ENCODE peak calls at places on chromosomes 12 and 14, in four cellular contexts. T is HepG2, E is K562, B is H1. N is an unnamed sample.
A peak's percentile ranks its signal among the peaks of the same experiment; 100 is the strongest.

GRCh38 chr12:122527478-122527944 is 462 bp downstream of the KNTC1 start:
- DNase-seq in E (peak; percentile 32), T (no peak), B (no peak), N (peak; percentile 27)

GRCh38 chr12:53424626-53425514 is 1.2 kb downstream of the AMHR2 start:
- DNase-seq in B (no peak), T (no peak), E (peak; percentile 84), N (no peak)

GRCh38 chr14:105865266-105865903 is 339.0 kb downstream of the TMEM121 start:
- DNase-seq in T (no peak), B (no peak), E (no peak), N (no peak)

GRCh38 chr12:30613119-30613830 is 82.4 kb downstream of the IPO8 start:
- DNase-seq in B (no peak), E (no peak), T (peak; percentile 71), N (no peak)

GRCh38 chr12:90499793-90500192 is 455.2 kb downstream of the CCER1 start:
- DNase-seq in E (no peak), T (no peak), B (no peak), N (no peak)

GRCh38 chr12:131815132-131815531 is 13.1 kb upstream of the MMP17 start:
- DNase-seq in B (no peak), T (no peak), E (no peak), N (no peak)

GRCh38 chr12:110658882-110659281 is 30.0 kb downstream of the HVCN1 start:
- DNase-seq in T (no peak), E (no peak), B (no peak), N (no peak)

GRCh38 chr12:111420494-111420893 is 14.8 kb downstream of the SH2B3 start:
- DNase-seq in E (no peak), T (no peak), B (no peak), N (no peak)

GRCh38 chr12:124517260-124518050 is 50.0 kb downstream of the NCOR2 start:
- DNase-seq in B (no peak), T (no peak), E (no peak), N (peak; percentile 59)

GRCh38 chr14:101791919-101792572 is 30.5 kb downstream of the PPP2R5C start:
- DNase-seq in B (no peak), E (no peak), T (no peak), N (no peak)

GRCh38 chr14:30855345-30856037 is 18.9 kb upstream of the COCH start:
- DNase-seq in E (no peak), B (no peak), T (no peak), N (no peak)

GRCh38 chr12:78562358-78563205 is 302.0 kb upstream of the SYT1 start:
- DNase-seq in T (peak; percentile 1), B (no peak), E (no peak), N (peak; percentile 46)

GRCh38 chr14:91374897-91375747 is 42.5 kb downstream of the CCDC88C start:
- DNase-seq in B (no peak), T (no peak), E (no peak), N (no peak)

GRCh38 chr14:68705741-68706283 is 87.1 kb downstream of the ZFP36L1 start:
- DNase-seq in T (no peak), B (no peak), E (no peak), N (no peak)

GRCh38 chr12:76627346-76628135 is 68.0 kb upstream of the OSBPL8 start:
- DNase-seq in E (no peak), T (no peak), B (no peak), N (no peak)

GRCh38 chr12:34294671-34295365 is 272.5 kb downstream of the ALG10 start:
- DNase-seq in B (no peak), T (no peak), E (no peak), N (no peak)

GRCh38 chr12:13175499-13175898 is 21.0 kb upstream of the EMP1 start:
- DNase-seq in T (no peak), E (no peak), B (no peak), N (no peak)

GRCh38 chr14:100442036-100442435 is 118.9 kb downstream of the SLC25A47 start:
- DNase-seq in T (no peak), B (no peak), E (no peak), N (no peak)

GRCh38 chr12:28253175-28253641 is 63.0 kb downstream of the CCDC91 start:
- DNase-seq in T (no peak), E (peak; percentile 14), B (no peak), N (no peak)

GRCh38 chr12:6052206-6052939 is 72.1 kb downstream of the VWF start:
- DNase-seq in E (no peak), T (no peak), B (no peak), N (no peak)

GRCh38 chr14:38502241-38502640 is 246.3 kb upstream of the CLEC14A start:
- DNase-seq in B (no peak), T (no peak), E (no peak), N (no peak)

GRCh38 chr14:65011559-65011958 is 24.9 kb downstream of the FNTB start:
- DNase-seq in T (no peak), E (no peak), B (no peak), N (no peak)

GRCh38 chr14:29805415-29806123 is 122.1 kb downstream of the PRKD1 start:
- DNase-seq in E (peak; percentile 7), B (no peak), T (no peak), N (peak; percentile 48)

GRCh38 chr12:49413796-49414195 is 46.5 kb downstream of the SPATS2 start:
- DNase-seq in E (no peak), B (no peak), T (no peak), N (no peak)

GRCh38 chr12:91106283-91106682 is 5.0 kb downstream of the LUM start:
- DNase-seq in E (no peak), B (no peak), T (no peak), N (no peak)

GRCh38 chr12:104057771-104058197 is 6.5 kb upstream of the HCFC2 start:
- DNase-seq in B (no peak), E (peak; percentile 33), T (no peak), N (peak; percentile 36)

GRCh38 chr14:93911975-93912374 is 15.2 kb upstream of the FAM181A start:
- DNase-seq in T (no peak), B (no peak), E (no peak), N (no peak)

GRCh38 chr12:96988919-96989318 is 81.9 kb downstream of the NEDD1 start:
- DNase-seq in T (no peak), E (peak; percentile 25), B (no peak), N (no peak)

GRCh38 chr12:96989916-96990315 is 82.9 kb downstream of the NEDD1 start:
- DNase-seq in B (no peak), T (peak; percentile 26), E (peak; percentile 24), N (no peak)

GRCh38 chr12:96982671-96983070 is 75.6 kb downstream of the NEDD1 start:
- DNase-seq in E (no peak), B (no peak), T (no peak), N (no peak)

GRCh38 chr12:96986883-96987523 is 79.9 kb downstream of the NEDD1 start:
- DNase-seq in B (no peak), T (peak; percentile 27), E (peak; percentile 23), N (peak; percentile 51)

DNA sequence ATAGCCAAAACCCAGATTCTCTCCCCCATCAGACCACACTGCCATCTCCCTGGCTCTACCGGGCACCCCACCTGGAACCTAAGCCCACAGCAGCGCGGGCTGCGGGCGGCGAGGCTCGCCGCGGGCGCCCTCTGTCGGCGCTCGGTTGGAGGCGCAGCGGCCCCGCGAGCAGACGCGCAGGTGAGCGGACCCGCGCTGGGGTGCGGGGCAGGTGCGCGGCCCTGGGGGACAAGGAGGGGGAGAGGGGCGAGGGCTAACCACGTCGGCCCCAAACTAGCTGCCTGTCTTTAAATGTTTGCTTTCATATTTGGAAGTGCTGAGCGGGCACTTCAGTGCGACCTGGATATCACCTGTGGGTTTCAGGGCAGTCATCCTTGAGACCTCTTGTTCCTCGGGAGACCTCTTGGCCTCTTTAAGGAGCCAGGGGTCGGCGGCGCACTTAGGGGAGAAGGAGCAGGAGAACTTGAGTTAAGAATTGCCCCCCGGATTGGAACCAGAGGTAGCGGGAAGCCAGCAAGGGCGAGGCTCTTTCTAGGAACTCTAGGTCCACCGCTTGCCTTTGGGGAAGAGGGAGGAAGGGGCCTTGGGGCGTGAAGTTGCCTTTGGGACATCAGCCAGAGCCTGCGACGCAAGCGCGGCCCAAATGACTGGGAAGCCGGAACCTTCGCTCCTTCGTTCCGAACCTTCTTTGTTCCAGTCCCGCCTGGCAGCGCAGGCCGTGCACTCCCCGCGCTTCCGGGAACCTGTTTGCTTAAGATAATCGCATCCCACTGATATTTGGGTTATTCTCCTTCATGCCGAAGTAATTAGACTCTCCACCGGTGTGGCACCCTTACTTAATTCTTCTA is 78.7 kb downstream of the NEDD1 start:
- DNase-seq in B (no peak), T (no peak), E (peak; percentile 48), N (peak; percentile 19)
- TF ChIP-seq JUN in B (no peak), T (no peak), E (no peak), N (no peak)

DNA sequence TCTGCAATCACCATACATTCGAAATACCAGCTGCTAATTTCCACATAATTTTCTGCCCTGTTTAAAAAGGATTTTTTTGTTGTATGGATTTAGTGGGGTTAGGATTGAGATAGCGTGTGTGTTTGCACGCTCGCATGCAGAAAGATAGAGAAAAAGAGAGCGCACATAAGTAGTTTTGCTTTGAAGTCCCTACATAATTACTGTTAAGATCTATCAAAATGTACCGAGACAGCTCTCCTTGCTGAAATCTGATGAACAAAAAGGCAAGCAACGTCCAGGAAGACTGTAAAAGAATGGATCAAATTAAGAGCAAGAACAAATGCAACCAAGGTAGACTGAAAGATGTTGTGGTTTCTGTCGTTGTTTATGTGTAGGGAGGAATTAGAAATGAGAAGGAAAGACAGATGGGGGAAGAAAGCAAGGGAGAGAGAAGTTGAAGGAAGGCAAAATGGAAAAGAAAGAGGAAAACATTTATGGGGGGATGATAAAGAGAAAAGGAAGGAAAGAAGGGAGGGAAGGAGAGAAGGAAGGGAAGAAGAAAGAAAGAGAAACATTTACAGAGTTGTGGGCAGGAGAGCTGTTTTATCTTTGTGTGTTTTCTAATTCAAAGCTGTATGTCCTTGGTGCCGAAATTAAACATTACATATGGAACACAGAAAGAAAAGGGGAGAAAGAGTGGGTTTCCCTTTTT is 522.3 kb downstream of the MED13L start:
- DNase-seq in T (no peak), E (no peak), B (no peak), N (no peak)
- H3K27ac ChIP-seq in T (no peak overlapping the region), E (no peak overlapping the region), B (no peak overlapping the region), N (peak overlapping the region; percentile 41)

DNA sequence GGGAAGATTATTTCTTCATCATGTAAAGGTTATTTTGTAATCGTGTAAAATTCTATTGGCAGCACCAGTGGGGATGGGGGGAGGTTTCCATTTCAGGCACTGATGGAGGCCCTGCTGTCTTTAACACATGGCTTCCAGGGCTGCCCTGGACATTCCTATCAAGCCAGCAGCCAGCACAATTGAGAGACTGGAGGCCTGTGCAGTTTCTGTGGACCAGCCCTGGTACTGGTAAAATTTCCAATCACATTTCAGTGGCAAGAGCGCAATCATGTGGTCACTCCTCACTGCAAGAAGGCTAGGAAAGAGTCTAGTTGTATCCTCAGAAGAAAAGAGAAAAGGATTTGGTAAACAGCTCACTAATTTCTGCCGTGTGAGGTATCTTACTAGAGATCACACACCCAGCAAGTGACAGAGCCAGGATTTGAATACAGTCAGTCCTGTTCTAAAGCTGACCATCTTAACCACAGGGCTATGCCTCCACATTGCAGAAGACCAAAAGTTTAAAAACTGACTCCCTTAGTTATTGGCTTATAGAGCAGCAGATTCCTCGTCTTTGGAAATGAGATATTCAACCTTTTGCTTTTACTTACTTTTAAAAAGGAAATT is 179.4 kb upstream of the ARHGAP5 start:
- DNase-seq in T (no peak), B (no peak), E (no peak), N (no peak)
- TF ChIP-seq RFX5 in T (no peak), B (no peak), E (no peak), N (no peak)

DNA sequence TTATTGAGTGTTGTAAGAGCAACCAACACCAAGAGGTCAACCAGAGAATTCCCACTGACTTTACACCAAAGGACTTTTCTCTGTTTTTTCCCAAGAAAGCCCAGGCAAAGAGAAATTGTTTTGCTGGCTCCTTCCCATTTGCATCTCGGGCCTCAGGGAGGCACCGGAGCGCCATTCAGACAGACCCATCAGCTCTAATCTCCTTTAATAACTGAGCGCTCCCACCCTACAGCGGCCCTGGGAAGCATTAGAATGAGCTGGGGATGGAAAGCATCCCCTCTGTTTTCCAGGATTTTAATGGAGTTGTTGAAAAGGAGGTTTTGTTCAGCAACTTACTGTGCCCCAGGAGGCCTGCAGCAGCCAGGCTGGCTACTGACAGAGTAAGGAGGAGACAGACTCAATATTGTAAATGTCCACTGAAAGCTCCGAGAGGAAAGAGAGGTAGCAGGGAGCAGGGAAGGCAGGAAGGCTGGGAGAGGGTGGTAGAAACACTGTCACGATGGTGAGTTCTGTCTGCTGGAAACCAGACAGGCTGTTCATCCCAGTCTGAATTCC is 62.3 kb upstream of the TMEM132D start:
- DNase-seq in T (no peak), E (no peak), B (peak; percentile 10), N (no peak)
- TF ChIP-seq JUN in T (no peak), E (no peak), B (no peak), N (no peak)